ENCODE peak calls at places on chromosomes 4 and X, in four cellular contexts. D is body of pancreas, I is heart right ventricle, Z is GM23338. K is an unnamed sample.

GRCh38 chrX:136488706-136489105 is 959 bp downstream of the BRS3 start:
- DNase-seq in Z (no peak), I (no peak), D (no peak), K (no peak)

GRCh38 chr4:15543537-15544195 is 74.0 kb downstream of the CC2D2A start:
- DNase-seq in Z (peak; percentile 21), I (no peak), D (no peak), K (no peak)

GRCh38 chr4:155809835-155810234 is 51.0 kb downstream of the GUCY1B1 start:
- DNase-seq in D (no peak), I (no peak), Z (peak; percentile 91), K (no peak)

GRCh38 chrX:116135277-116135676 is 35.3 kb upstream of the AGTR2 start:
- DNase-seq in Z (no peak), I (no peak), D (no peak), K (no peak)

GRCh38 chrX:100895365-100896075 is 21.4 kb upstream of the NOX1 start:
- DNase-seq in Z (peak; percentile 70), I (no peak), D (peak; percentile 10), K (peak; percentile 28)

GRCh38 chr4:53919605-53920004 is 144.8 kb downstream of the CHIC2 start:
- DNase-seq in Z (no peak), D (no peak), I (no peak), K (no peak)

GRCh38 chrX:134669378-134670098 is 11.3 kb upstream of the PLAC1 start:
- DNase-seq in Z (no peak), I (peak; percentile 10), D (peak; percentile 24), K (peak; percentile 7)

GRCh38 chr4:98601719-98602118 is 56.7 kb downstream of the TSPAN5 start:
- DNase-seq in Z (no peak), D (no peak), I (no peak), K (no peak)

GRCh38 chr4:78517050-78517652 is 34.4 kb upstream of the ANXA3 start:
- DNase-seq in D (no peak), I (no peak), Z (peak; percentile 65), K (no peak)

GRCh38 chr4:139692300-139693012 is 26.8 kb downstream of the MGST2 start:
- DNase-seq in Z (peak; percentile 29), D (no peak), I (no peak), K (no peak)

GRCh38 chr4:123416462-123416861 is 19.9 kb downstream of the SPRY1 start:
- DNase-seq in Z (no peak), D (no peak), I (no peak), K (no peak)

GRCh38 chr4:126221717-126222116 is 907.0 kb downstream of the FAT4 start:
- DNase-seq in Z (no peak), I (no peak), D (no peak), K (no peak)

GRCh38 chr4:101667348-101667747 is 123.2 kb upstream of the BANK1 start:
- DNase-seq in Z (no peak), I (no peak), D (no peak), K (no peak)

GRCh38 chr4:118848242-118848641 is 12.3 kb upstream of the SEC24D start:
- DNase-seq in I (no peak), D (no peak), Z (no peak), K (no peak)

GRCh38 chr4:87050596-87050995 is 115.8 kb downstream of the AFF1 start:
- DNase-seq in Z (no peak), I (peak; percentile 64), D (no peak), K (no peak)

GRCh38 chr4:56371426-56372220 is 15.7 kb downstream of the AASDH start:
- DNase-seq in I (no peak), D (no peak), Z (no peak), K (no peak)

GRCh38 chr4:144644368-144645101 is 1.4 kb upstream of the HHIP start:
- DNase-seq in D (no peak), I (no peak), Z (no peak), K (no peak)

GRCh38 chr4:1767770-1768366 is 25.2 kb upstream of the FGFR3 start:
- DNase-seq in I (no peak), D (peak; percentile 65), Z (peak; percentile 91), K (peak; percentile 45)
- H3K4me1 ChIP-seq in I (peaks cover 18% of the 10 kb centered on the region), D (peaks cover 82% of the 10 kb centered on the region), Z (peaks cover 25% of the 10 kb centered on the region), K (peaks cover 32% of the 10 kb centered on the region)

DNA sequence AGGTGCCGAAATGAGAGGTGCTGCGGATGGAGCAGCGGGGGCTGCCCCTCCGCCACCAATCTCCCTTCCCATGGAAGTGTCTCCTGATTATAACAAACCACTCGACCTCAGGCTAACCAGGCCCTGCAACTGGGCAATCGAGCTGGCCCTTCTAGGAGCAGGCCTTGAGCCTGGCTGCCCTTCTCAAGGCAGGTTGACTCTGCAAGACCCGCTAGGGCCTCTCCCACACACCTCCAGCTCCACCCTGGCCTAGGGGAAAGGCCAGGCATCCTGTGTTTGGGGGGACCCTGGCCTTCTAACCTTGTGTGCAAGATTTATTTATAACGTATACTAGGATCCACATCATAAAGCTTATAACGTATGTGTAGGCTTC is 3.7 kb upstream of the BCOR start:
- DNase-seq in Z (no peak), D (no peak), I (no peak), K (no peak)
- H3K4me1 ChIP-seq in Z (peaks cover 28% of the 10 kb centered on the region), D (peaks cover 28% of the 10 kb centered on the region), I (peaks cover 5% of the 10 kb centered on the region), K (peaks cover 14% of the 10 kb centered on the region)

GRCh38 chr4:30755306-30755705 is 35.1 kb downstream of the PCDH7 start:
- DNase-seq in I (no peak), D (no peak), Z (no peak), K (no peak)

GRCh38 chr4:30760560-30760959 is 40.4 kb downstream of the PCDH7 start:
- DNase-seq in I (no peak), Z (no peak), D (no peak), K (no peak)

GRCh38 chr4:30756553-30756952 is 36.4 kb downstream of the PCDH7 start:
- DNase-seq in D (no peak), I (no peak), Z (no peak), K (no peak)

GRCh38 chr4:30754021-30754420 is 33.9 kb downstream of the PCDH7 start:
- DNase-seq in Z (no peak), D (no peak), I (no peak), K (no peak)

DNA sequence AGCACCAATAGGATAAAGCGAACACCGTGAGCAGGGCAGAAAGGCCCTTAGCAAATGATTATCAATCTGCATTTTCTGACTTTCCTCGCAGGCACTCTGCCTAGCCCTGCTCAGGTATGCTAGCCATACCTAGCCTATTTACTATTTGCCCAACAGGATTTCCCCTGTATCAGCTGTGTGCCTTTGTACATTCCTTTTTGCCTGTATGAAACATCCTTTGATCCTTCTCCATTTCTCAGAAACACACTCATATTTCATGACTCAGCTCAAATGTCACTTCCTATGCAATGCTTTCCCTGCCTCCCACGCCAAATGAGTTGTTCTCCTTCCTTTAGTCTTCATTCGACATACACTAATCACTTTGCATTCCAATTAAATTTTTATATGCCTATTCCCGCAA is 37.2 kb downstream of the PCDH7 start:
- DNase-seq in Z (no peak), I (no peak), D (no peak), K (no peak)
- H3K4me1 ChIP-seq in Z (no peaks in the 10 kb centered on the region), I (no peaks in the 10 kb centered on the region), D (no peaks in the 10 kb centered on the region), K (peaks cover 5% of the 10 kb centered on the region)

GRCh38 chr4:2497324-2497723 is 28.4 kb downstream of the RNF4 start:
- DNase-seq in I (no peak), Z (no peak), D (no peak), K (no peak)
- H3K4me1 ChIP-seq in I (peaks cover 32% of the 10 kb centered on the region), Z (no peaks in the 10 kb centered on the region), D (peaks cover 12% of the 10 kb centered on the region), K (no peaks in the 10 kb centered on the region)

GRCh38 chr4:8198906-8199593 is at the start of gene SH3TC1:
- DNase-seq in D (peak; percentile 97), I (peak; percentile 88), Z (no peak), K (peak; percentile 92)
- H3K4me1 ChIP-seq in D (peaks cover 63% of the 10 kb centered on the region), I (peaks cover 69% of the 10 kb centered on the region), Z (no peaks in the 10 kb centered on the region), K (peaks cover 6% of the 10 kb centered on the region)

DNA sequence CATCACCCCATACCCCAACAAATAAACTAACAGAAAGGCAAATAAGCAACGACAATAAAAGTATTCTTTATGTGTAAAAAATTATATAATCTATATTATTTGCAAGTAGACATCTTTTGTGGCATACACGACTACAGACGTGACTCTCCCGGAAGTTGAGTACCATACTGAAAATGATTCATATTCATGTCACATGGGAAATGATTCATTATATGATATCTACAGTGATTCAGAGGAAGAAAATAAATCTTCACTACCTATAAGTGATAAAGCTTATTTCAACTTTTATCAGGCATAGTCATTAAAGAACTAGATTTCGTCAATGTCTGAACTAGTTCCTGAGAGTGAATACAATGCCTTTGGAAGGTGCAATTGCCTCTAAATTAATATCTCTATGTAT is 4.6 kb upstream of the ANTXR2 start:
- DNase-seq in Z (no peak), I (no peak), D (no peak), K (no peak)
- H3K4me1 ChIP-seq in Z (peaks cover 13% of the 10 kb centered on the region), I (peaks cover 15% of the 10 kb centered on the region), D (peaks cover 7% of the 10 kb centered on the region), K (peaks cover 7% of the 10 kb centered on the region)

GRCh38 chr4:121791481-121791880 is 9.6 kb upstream of the EXOSC9 start:
- DNase-seq in Z (no peak), D (no peak), I (no peak), K (no peak)
- H3K4me1 ChIP-seq in Z (peaks cover 13% of the 10 kb centered on the region), D (no peaks in the 10 kb centered on the region), I (no peaks in the 10 kb centered on the region), K (no peaks in the 10 kb centered on the region)

GRCh38 chr4:108320066-108320465 is 151.3 kb upstream of the LEF1 start:
- DNase-seq in I (no peak), Z (no peak), D (no peak), K (no peak)
- H3K4me1 ChIP-seq in I (no peaks in the 10 kb centered on the region), Z (no peaks in the 10 kb centered on the region), D (peaks cover 4% of the 10 kb centered on the region), K (no peaks in the 10 kb centered on the region)